ENCODE peak calls at places on chromosome 9, in six cellular contexts. One of them, this sample, is unnamed. For H3K36me3, the result is how much of the 10 kb centered on the place peaks cover.

GRCh38 chr9:83285836-83286235 is 222.9 kb upstream of the RASEF start:
- DNase-seq in tibial nerve: no peak
- DNase-seq in fibroblast of lung: no peak
- DNase-seq in H7: no peak
- DNase-seq in esophagus squamous epithelium: no peak
- DNase-seq in mammary epithelial cell: no peak
- DNase-seq in this sample: no peak

GRCh38 chr9:89390068-89390555 is 71.8 kb downstream of the SECISBP2 start:
- DNase-seq in tibial nerve: no peak
- DNase-seq in fibroblast of lung: no peak
- DNase-seq in H7: no peak
- DNase-seq in esophagus squamous epithelium: no peak
- DNase-seq in mammary epithelial cell: no peak
- DNase-seq in this sample: no peak

GRCh38 chr9:101311759-101312420 is 72.9 kb downstream of the BAAT start:
- DNase-seq in tibial nerve: peak
- DNase-seq in fibroblast of lung: peak
- DNase-seq in H7: peak
- DNase-seq in esophagus squamous epithelium: no peak
- DNase-seq in mammary epithelial cell: peak
- DNase-seq in this sample: no peak

GRCh38 chr9:122113574-122113973 is 20.5 kb upstream of the TTLL11 start:
- DNase-seq in tibial nerve: no peak
- DNase-seq in fibroblast of lung: no peak
- DNase-seq in H7: no peak
- DNase-seq in esophagus squamous epithelium: no peak
- DNase-seq in mammary epithelial cell: no peak
- DNase-seq in this sample: no peak

GRCh38 chr9:129318121-129319075 is 140.3 kb upstream of the IER5L start:
- DNase-seq in tibial nerve: no peak
- DNase-seq in fibroblast of lung: peak
- DNase-seq in H7: peak
- DNase-seq in esophagus squamous epithelium: no peak
- DNase-seq in mammary epithelial cell: no peak
- DNase-seq in this sample: peak

GRCh38 chr9:135606885-135607259 is 32.5 kb downstream of the GLT6D1 start:
- DNase-seq in tibial nerve: no peak
- DNase-seq in fibroblast of lung: no peak
- DNase-seq in H7: no peak
- DNase-seq in esophagus squamous epithelium: no peak
- DNase-seq in mammary epithelial cell: no peak
- DNase-seq in this sample: no peak

GRCh38 chr9:130535818-130536521 is 43.4 kb upstream of the FUBP3 start:
- DNase-seq in tibial nerve: no peak
- DNase-seq in fibroblast of lung: peak
- DNase-seq in H7: peak
- DNase-seq in esophagus squamous epithelium: no peak
- DNase-seq in mammary epithelial cell: no peak
- DNase-seq in this sample: no peak

GRCh38 chr9:2461886-2462285 is 159.7 kb upstream of the VLDLR start:
- DNase-seq in tibial nerve: no peak
- DNase-seq in fibroblast of lung: peak
- DNase-seq in H7: no peak
- DNase-seq in esophagus squamous epithelium: no peak
- DNase-seq in mammary epithelial cell: no peak
- DNase-seq in this sample: no peak

GRCh38 chr9:133934512-133935221 is 57.5 kb downstream of the VAV2 start:
- DNase-seq in tibial nerve: no peak
- DNase-seq in fibroblast of lung: peak
- DNase-seq in H7: no peak
- DNase-seq in esophagus squamous epithelium: no peak
- DNase-seq in mammary epithelial cell: no peak
- DNase-seq in this sample: no peak

GRCh38 chr9:2970864-2971263 is 127.0 kb upstream of the PUM3 start:
- DNase-seq in tibial nerve: no peak
- DNase-seq in fibroblast of lung: no peak
- DNase-seq in H7: no peak
- DNase-seq in esophagus squamous epithelium: no peak
- DNase-seq in mammary epithelial cell: no peak
- DNase-seq in this sample: no peak

GRCh38 chr9:114248274-114248673 is 74.6 kb upstream of the ORM1 start:
- DNase-seq in tibial nerve: no peak
- DNase-seq in fibroblast of lung: no peak
- DNase-seq in H7: no peak
- DNase-seq in esophagus squamous epithelium: no peak
- DNase-seq in mammary epithelial cell: no peak
- DNase-seq in this sample: no peak

GRCh38 chr9:127785023-127785932 is 556 bp upstream of the CDK9 start:
- DNase-seq in tibial nerve: peak
- DNase-seq in fibroblast of lung: peak
- DNase-seq in H7: peak
- DNase-seq in esophagus squamous epithelium: peak
- DNase-seq in mammary epithelial cell: peak
- DNase-seq in this sample: no peak

GRCh38 chr9:4830699-4831098 is 38.0 kb downstream of the RCL1 start:
- DNase-seq in tibial nerve: no peak
- DNase-seq in fibroblast of lung: no peak
- DNase-seq in H7: no peak
- DNase-seq in esophagus squamous epithelium: no peak
- DNase-seq in mammary epithelial cell: no peak
- DNase-seq in this sample: no peak

GRCh38 chr9:4829956-4830355 is 37.2 kb downstream of the RCL1 start:
- DNase-seq in tibial nerve: no peak
- DNase-seq in fibroblast of lung: peak
- DNase-seq in H7: no peak
- DNase-seq in esophagus squamous epithelium: no peak
- DNase-seq in mammary epithelial cell: no peak
- DNase-seq in this sample: no peak

GRCh38 chr9:4832786-4833579 is 40.2 kb downstream of the RCL1 start:
- DNase-seq in tibial nerve: no peak
- DNase-seq in fibroblast of lung: peak
- DNase-seq in H7: no peak
- DNase-seq in esophagus squamous epithelium: no peak
- DNase-seq in mammary epithelial cell: peak
- DNase-seq in this sample: no peak

GRCh38 chr9:4831119-4831518 is 38.4 kb downstream of the RCL1 start:
- DNase-seq in tibial nerve: no peak
- DNase-seq in fibroblast of lung: no peak
- DNase-seq in H7: no peak
- DNase-seq in esophagus squamous epithelium: no peak
- DNase-seq in mammary epithelial cell: no peak
- DNase-seq in this sample: no peak

GRCh38 chr9:4831944-4832343 is 39.2 kb downstream of the RCL1 start:
- DNase-seq in tibial nerve: no peak
- DNase-seq in fibroblast of lung: no peak
- DNase-seq in H7: no peak
- DNase-seq in esophagus squamous epithelium: no peak
- DNase-seq in mammary epithelial cell: no peak
- DNase-seq in this sample: no peak
- H3K36me3 ChIP-seq in tibial nerve: under half
- H3K36me3 ChIP-seq in fibroblast of lung: under half
- H3K36me3 ChIP-seq in H7: under half
- H3K36me3 ChIP-seq in esophagus squamous epithelium: under half
- H3K36me3 ChIP-seq in mammary epithelial cell: under half
- H3K36me3 ChIP-seq in this sample: under half

GRCh38 chr9:277595-278330 is 63.1 kb downstream of the DOCK8 start:
- DNase-seq in tibial nerve: no peak
- DNase-seq in fibroblast of lung: no peak
- DNase-seq in H7: no peak
- DNase-seq in esophagus squamous epithelium: no peak
- DNase-seq in mammary epithelial cell: no peak
- DNase-seq in this sample: no peak
- H3K36me3 ChIP-seq in tibial nerve: under half
- H3K36me3 ChIP-seq in fibroblast of lung: under half
- H3K36me3 ChIP-seq in H7: under half
- H3K36me3 ChIP-seq in esophagus squamous epithelium: under half
- H3K36me3 ChIP-seq in mammary epithelial cell: under half
- H3K36me3 ChIP-seq in this sample: under half

DNA sequence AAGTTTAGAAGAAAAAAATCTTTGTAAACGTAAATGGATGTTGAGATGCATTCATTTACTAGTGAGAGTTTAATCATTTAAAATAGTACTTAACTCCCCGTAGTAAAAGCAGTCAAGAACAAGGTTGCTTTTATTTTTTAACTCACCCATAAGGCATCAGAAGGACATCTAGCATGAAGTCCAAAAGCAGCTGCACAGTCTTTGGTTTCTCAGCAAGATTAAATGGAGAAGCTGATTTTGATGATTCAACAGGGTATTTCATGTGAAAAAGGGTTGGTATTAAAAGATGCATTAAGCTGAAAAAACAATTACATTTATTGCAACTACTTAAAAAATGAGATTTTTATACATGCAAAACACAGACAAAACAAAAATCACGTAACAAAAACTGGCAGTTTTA is 44.0 kb downstream of the ECPAS start:
- DNase-seq in tibial nerve: no peak
- DNase-seq in fibroblast of lung: no peak
- DNase-seq in H7: no peak
- DNase-seq in esophagus squamous epithelium: no peak
- DNase-seq in mammary epithelial cell: no peak
- DNase-seq in this sample: no peak
- H3K36me3 ChIP-seq in tibial nerve: under half
- H3K36me3 ChIP-seq in fibroblast of lung: under half
- H3K36me3 ChIP-seq in H7: under half
- H3K36me3 ChIP-seq in esophagus squamous epithelium: half or more
- H3K36me3 ChIP-seq in mammary epithelial cell: under half
- H3K36me3 ChIP-seq in this sample: under half

DNA sequence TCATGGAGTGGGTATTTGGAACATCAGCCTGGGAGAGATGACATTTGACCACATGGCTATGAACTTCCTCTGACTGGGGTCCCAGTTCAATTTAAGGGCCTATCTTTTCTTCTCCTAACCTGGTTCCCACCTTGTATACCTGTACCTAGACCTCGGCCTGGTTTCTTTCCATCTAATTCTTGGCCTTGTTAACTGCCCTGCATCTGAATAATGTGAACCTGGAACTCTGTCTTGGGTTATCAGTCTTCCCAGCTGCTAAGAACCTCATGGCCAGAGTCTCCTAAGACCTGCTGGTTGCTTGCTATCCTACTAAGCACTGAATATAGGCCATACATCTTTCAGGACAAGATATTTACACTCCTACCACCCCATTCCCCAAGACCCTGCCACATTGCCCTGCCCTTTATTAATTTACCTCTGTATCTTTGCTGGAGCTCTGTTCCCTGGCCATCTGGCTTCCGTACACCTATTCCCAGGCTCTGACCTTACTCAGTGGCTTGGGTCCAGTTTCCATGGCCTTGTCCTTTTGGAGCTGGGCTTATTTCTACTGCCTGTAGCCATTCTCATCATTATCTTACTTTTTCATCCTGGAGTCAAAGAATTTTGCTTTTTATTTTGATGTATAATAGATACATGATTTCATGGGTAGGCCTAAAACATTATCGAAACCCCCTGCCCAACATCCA is 6.6 kb downstream of the PSAT1 start:
- DNase-seq in tibial nerve: no peak
- DNase-seq in fibroblast of lung: no peak
- DNase-seq in H7: no peak
- DNase-seq in esophagus squamous epithelium: no peak
- DNase-seq in mammary epithelial cell: no peak
- DNase-seq in this sample: no peak
- H3K36me3 ChIP-seq in tibial nerve: under half
- H3K36me3 ChIP-seq in fibroblast of lung: under half
- H3K36me3 ChIP-seq in H7: half or more
- H3K36me3 ChIP-seq in esophagus squamous epithelium: half or more
- H3K36me3 ChIP-seq in mammary epithelial cell: under half
- H3K36me3 ChIP-seq in this sample: under half

DNA sequence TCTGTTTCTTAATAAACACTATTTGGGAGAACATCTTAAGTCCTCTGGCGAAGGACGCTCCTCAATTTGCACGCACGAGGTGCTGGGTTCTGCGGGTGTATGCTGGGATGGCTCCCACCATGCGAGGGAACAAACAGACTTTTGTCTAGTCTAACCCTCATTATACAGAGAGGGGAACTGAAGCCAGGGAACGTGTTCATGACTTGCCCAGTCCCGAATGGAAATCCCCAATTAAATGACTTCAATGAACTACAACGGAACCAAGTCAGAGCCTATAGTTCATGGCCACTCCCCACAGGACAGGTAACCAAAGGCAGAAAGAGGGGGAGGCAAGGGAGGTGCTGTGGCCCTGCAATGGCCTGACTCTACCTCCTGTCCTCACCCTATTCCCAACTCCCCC is 9.3 kb downstream of the TLE1 start:
- DNase-seq in tibial nerve: no peak
- DNase-seq in fibroblast of lung: no peak
- DNase-seq in H7: no peak
- DNase-seq in esophagus squamous epithelium: no peak
- DNase-seq in mammary epithelial cell: peak
- DNase-seq in this sample: no peak
- H3K36me3 ChIP-seq in tibial nerve: under half
- H3K36me3 ChIP-seq in fibroblast of lung: under half
- H3K36me3 ChIP-seq in H7: under half
- H3K36me3 ChIP-seq in esophagus squamous epithelium: half or more
- H3K36me3 ChIP-seq in mammary epithelial cell: under half
- H3K36me3 ChIP-seq in this sample: under half

GRCh38 chr9:93666279-93666784 is 89.9 kb downstream of the PHF2 start:
- DNase-seq in tibial nerve: no peak
- DNase-seq in fibroblast of lung: no peak
- DNase-seq in H7: no peak
- DNase-seq in esophagus squamous epithelium: no peak
- DNase-seq in mammary epithelial cell: no peak
- DNase-seq in this sample: no peak

GRCh38 chr9:93668261-93668871 is 92.0 kb downstream of the PHF2 start:
- DNase-seq in tibial nerve: no peak
- DNase-seq in fibroblast of lung: no peak
- DNase-seq in H7: peak
- DNase-seq in esophagus squamous epithelium: no peak
- DNase-seq in mammary epithelial cell: no peak
- DNase-seq in this sample: no peak

GRCh38 chr9:93669116-93669957 is 93.0 kb downstream of the PHF2 start:
- DNase-seq in tibial nerve: no peak
- DNase-seq in fibroblast of lung: no peak
- DNase-seq in H7: peak
- DNase-seq in esophagus squamous epithelium: no peak
- DNase-seq in mammary epithelial cell: no peak
- DNase-seq in this sample: no peak

GRCh38 chr9:93667006-93667405 is 90.6 kb downstream of the PHF2 start:
- DNase-seq in tibial nerve: no peak
- DNase-seq in fibroblast of lung: no peak
- DNase-seq in H7: no peak
- DNase-seq in esophagus squamous epithelium: no peak
- DNase-seq in mammary epithelial cell: no peak
- DNase-seq in this sample: no peak

GRCh38 chr9:93667627-93668026 is 91.2 kb downstream of the PHF2 start:
- DNase-seq in tibial nerve: no peak
- DNase-seq in fibroblast of lung: no peak
- DNase-seq in H7: peak
- DNase-seq in esophagus squamous epithelium: no peak
- DNase-seq in mammary epithelial cell: no peak
- DNase-seq in this sample: no peak
- H3K36me3 ChIP-seq in tibial nerve: under half
- H3K36me3 ChIP-seq in fibroblast of lung: under half
- H3K36me3 ChIP-seq in H7: under half
- H3K36me3 ChIP-seq in esophagus squamous epithelium: half or more
- H3K36me3 ChIP-seq in mammary epithelial cell: under half
- H3K36me3 ChIP-seq in this sample: under half